ENCODE peak calls at places on chromosomes 3 and 15, in seven cellular contexts. W is A673; G is cardiac fibroblast; T is H9; M is CD8-positive, alpha-beta T cell; O is HFFc6; B is left lung. P is an unnamed sample.

GRCh38 chr15:78959360-78959759 is 14.5 kb upstream of the CTSH start:
- DNase-seq in W (no peak), G (no peak), T (no peak), M (no peak), O (no peak), B (no peak), P (no peak)

GRCh38 chr15:24683736-24684135 is 8.2 kb downstream of the NPAP1 start:
- DNase-seq in W (no peak), G (no peak), T (no peak), M (no peak), O (no peak), B (no peak), P (no peak)

GRCh38 chr3:134066539-134067310 is 37.0 kb upstream of the SLCO2A1 start:
- DNase-seq in W (no peak), G (no peak), T (no peak), M (no peak), O (no peak), B (no peak), P (no peak)

GRCh38 chr3:59809750-59810444 is 760.1 kb upstream of the CFAP20DC start:
- DNase-seq in W (peak; percentile 19), G (peak; percentile 52), T (no peak), M (no peak), O (no peak), B (no peak), P (peak; percentile 12)

GRCh38 chr15:62603757-62604156 is 438.7 kb upstream of the C2CD4B start:
- DNase-seq in W (no peak), G (peak; percentile 76), T (no peak), M (no peak), O (peak; percentile 34), B (no peak), P (no peak)

GRCh38 chr3:64730651-64731050 is 42.9 kb upstream of the ADAMTS9 start:
- DNase-seq in W (no peak), G (no peak), T (no peak), M (no peak), O (no peak), B (no peak), P (no peak)

GRCh38 chr15:70008697-70009285 is 88.9 kb downstream of the TLE3 start:
- DNase-seq in W (no peak), G (no peak), T (no peak), M (no peak), O (no peak), B (no peak), P (no peak)

GRCh38 chr15:63339006-63339766 is 42.5 kb downstream of the CA12 start:
- DNase-seq in W (no peak), G (no peak), T (no peak), M (no peak), O (no peak), B (no peak), P (no peak)

GRCh38 chr3:45599424-45599886 is 4.9 kb downstream of the LIMD1 start:
- DNase-seq in W (no peak), G (no peak), T (no peak), M (no peak), O (no peak), B (no peak), P (no peak)

GRCh38 chr3:115673860-115674259 is 50.5 kb downstream of the GAP43 start:
- DNase-seq in W (no peak), G (no peak), T (no peak), M (no peak), O (no peak), B (no peak), P (no peak)

GRCh38 chr15:90905306-90906180 is 2.4 kb downstream of the MAN2A2 start:
- DNase-seq in W (no peak), G (no peak), T (no peak), M (no peak), O (no peak), B (no peak), P (no peak)

GRCh38 chr15:90902656-90902995 is 476 bp upstream of the MAN2A2 start:
- DNase-seq in W (no peak), G (no peak), T (no peak), M (no peak), O (no peak), B (no peak), P (no peak)

GRCh38 chr15:90904746-90905145 is 1.6 kb downstream of the MAN2A2 start:
- DNase-seq in W (no peak), G (no peak), T (no peak), M (no peak), O (no peak), B (no peak), P (no peak)

GRCh38 chr15:90902996-90903732 is at the start of gene MAN2A2:
- DNase-seq in W (peak; percentile 80), G (peak; percentile 28), T (no peak), M (peak; percentile 55), O (peak; percentile 19), B (peak; percentile 80), P (no peak)

DNA sequence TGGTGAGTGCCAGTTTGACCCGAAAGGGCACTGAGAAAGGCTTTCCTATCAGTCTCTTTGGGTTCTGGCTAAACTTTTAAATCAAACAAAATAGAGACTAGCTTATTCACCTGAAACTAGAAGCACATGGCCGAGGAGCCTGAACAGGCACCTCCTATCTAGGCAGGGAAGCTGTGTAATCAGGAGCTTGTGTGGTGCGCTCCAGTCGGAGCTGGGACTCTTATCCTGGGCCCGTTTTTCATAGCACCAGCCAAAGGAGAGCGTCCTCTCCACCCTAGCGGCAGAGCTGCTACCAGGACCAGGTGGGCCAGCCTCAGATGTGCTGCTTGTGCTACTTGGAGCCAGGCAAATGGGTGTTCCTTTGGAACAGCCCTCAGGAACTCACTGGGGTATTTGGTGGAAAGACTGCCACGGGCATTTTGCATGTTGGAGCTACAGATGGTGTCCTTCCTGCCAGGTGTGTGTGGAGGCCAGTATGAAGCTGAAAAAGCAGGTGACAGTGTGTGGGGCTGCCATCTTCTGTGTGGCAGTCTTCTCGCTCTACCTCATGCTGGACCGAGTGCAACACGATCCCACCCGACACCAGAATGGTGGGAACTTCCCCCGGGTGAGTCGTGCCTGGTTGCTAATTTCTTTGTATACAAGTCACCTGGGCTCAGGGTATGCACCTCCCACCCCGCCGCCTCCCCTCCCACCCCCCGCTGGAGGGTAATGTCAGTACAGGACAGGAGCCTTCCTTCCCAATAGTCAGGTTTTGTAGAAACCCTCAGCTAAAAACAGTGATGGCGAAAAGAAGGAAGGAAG is 833 bp downstream of the MAN2A2 start:
- DNase-seq in W (peak; percentile 20), G (no peak), T (peak; percentile 81), M (no peak), O (no peak), B (no peak), P (no peak)
- TF ChIP-seq CTCF in W (no peak), G (no peak), T (peak; percentile 44), M (no peak), O (no peak), B (no peak), P (no peak)

GRCh38 chr15:33215941-33216872 is 21.7 kb upstream of the FMN1 start:
- DNase-seq in W (peak; percentile 19), G (peak; percentile 53), T (no peak), M (no peak), O (peak; percentile 33), B (no peak), P (no peak)
- TF ChIP-seq CTCF in W (peak; percentile 58), G (peak; percentile 76), T (peak; percentile 81), M (no peak), O (peak; percentile 79), B (peak; percentile 30), P (peak; percentile 46)

GRCh38 chr3:58235970-58236369 is 1.6 kb upstream of the ABHD6 start:
- DNase-seq in W (no peak), G (no peak), T (no peak), M (no peak), O (no peak), B (no peak), P (no peak)

GRCh38 chr3:58237940-58238681 is 519 bp downstream of the ABHD6 start:
- DNase-seq in W (no peak), G (peak; percentile 49), T (peak; percentile 47), M (no peak), O (peak; percentile 26), B (peak; percentile 68), P (no peak)

GRCh38 chr3:58238830-58239229 is 1.2 kb downstream of the ABHD6 start:
- DNase-seq in W (no peak), G (no peak), T (no peak), M (no peak), O (no peak), B (no peak), P (no peak)

GRCh38 chr3:58236527-58237237 is 910 bp upstream of the ABHD6 start:
- DNase-seq in W (no peak), G (no peak), T (no peak), M (no peak), O (no peak), B (peak; percentile 34), P (no peak)

GRCh38 chr3:58237238-58237939 is at the start of gene ABHD6:
- DNase-seq in W (peak; percentile 81), G (peak; percentile 70), T (peak; percentile 76), M (peak; percentile 77), O (peak; percentile 55), B (peak; percentile 74), P (no peak)
- TF ChIP-seq CTCF in W (no peak), G (peak; percentile 9), T (peak; percentile 34), M (no peak), O (no peak), B (no peak), P (peak; percentile 23)

GRCh38 chr3:127679534-127680145 is 6.9 kb downstream of the ABTB1 start:
- DNase-seq in W (no peak), G (no peak), T (peak; percentile 63), M (no peak), O (no peak), B (peak; percentile 24), P (no peak)
- TF ChIP-seq CTCF in W (no peak), G (no peak), T (peak; percentile 70), M (no peak), O (peak; percentile 71), B (no peak), P (peak; percentile 14)

GRCh38 chr15:61118885-61119284 is 110.2 kb downstream of the RORA start:
- DNase-seq in W (no peak), G (no peak), T (peak; percentile 67), M (no peak), O (no peak), B (no peak), P (no peak)

GRCh38 chr15:61119556-61119955 is 109.5 kb downstream of the RORA start:
- DNase-seq in W (no peak), G (peak; percentile 5), T (no peak), M (no peak), O (no peak), B (no peak), P (no peak)

GRCh38 chr15:61122624-61123375 is 106.3 kb downstream of the RORA start:
- DNase-seq in W (no peak), G (no peak), T (no peak), M (no peak), O (no peak), B (no peak), P (no peak)

GRCh38 chr15:61128343-61128742 is 100.8 kb downstream of the RORA start:
- DNase-seq in W (no peak), G (no peak), T (no peak), M (no peak), O (no peak), B (no peak), P (no peak)

DNA sequence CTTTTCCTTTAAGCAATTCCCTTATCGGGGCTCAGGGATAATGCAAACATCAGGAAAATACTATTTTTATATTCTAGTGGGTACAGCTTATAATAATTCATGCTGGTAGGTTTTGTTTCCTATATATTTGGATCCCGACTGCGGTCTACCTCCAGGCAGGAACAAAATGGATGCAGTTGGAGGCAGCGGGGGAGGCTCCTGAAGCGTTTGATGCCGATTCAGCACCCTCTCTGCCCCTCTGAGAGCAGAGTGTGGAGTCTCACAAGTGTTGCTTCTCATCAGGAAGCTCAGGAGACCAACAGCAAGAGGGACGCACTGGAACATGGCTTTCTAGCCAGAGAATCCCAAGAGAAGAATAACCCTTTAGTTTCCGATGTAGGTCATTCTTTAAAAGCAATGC is 104.9 kb downstream of the RORA start:
- DNase-seq in W (no peak), G (no peak), T (no peak), M (no peak), O (no peak), B (no peak), P (no peak)
- TF ChIP-seq CTCF in W (no peak), G (no peak), T (no peak), M (no peak), O (no peak), B (no peak), P (no peak)